ENCODE peak calls at places on chromosomes 2 and 18, in ten cellular contexts. One of them, this sample, is unnamed. For H3K9me3, the result is how much of the 10 kb centered on the place peaks cover.

GRCh38 chr2:120722603-120723421 is 12.9 kb upstream of the GLI2 start:
- DNase-seq in lower lobe of right lung: no peak
- DNase-seq in IMR-90: peak
- DNase-seq in HCT116: no peak
- DNase-seq in endodermal cell: peak
- DNase-seq in mucosa of descending colon: no peak
- DNase-seq in T-helper 17 cell: no peak
- DNase-seq in OCI-LY7: no peak
- DNase-seq in tibial nerve: no peak
- DNase-seq in lung: no peak
- DNase-seq in this sample: no peak

GRCh38 chr2:212777020-212777491 is 238.5 kb upstream of the ERBB4 start:
- DNase-seq in IMR-90: peak
- DNase-seq in OCI-LY7: peak
- DNase-seq in T-helper 17 cell: no peak
- DNase-seq in tibial nerve: no peak
- DNase-seq in endodermal cell: no peak
- DNase-seq in lung: no peak
- DNase-seq in lower lobe of right lung: no peak
- DNase-seq in HCT116: peak
- DNase-seq in mucosa of descending colon: no peak
- DNase-seq in this sample: no peak

GRCh38 chr18:45998244-45998643 is 31.1 kb upstream of the EPG5 start:
- DNase-seq in lung: no peak
- DNase-seq in IMR-90: no peak
- DNase-seq in mucosa of descending colon: no peak
- DNase-seq in tibial nerve: no peak
- DNase-seq in lower lobe of right lung: no peak
- DNase-seq in T-helper 17 cell: no peak
- DNase-seq in endodermal cell: no peak
- DNase-seq in OCI-LY7: no peak
- DNase-seq in HCT116: no peak
- DNase-seq in this sample: no peak

GRCh38 chr2:215868886-215869285 is 144.5 kb downstream of the MREG start:
- DNase-seq in endodermal cell: no peak
- DNase-seq in IMR-90: no peak
- DNase-seq in lower lobe of right lung: no peak
- DNase-seq in OCI-LY7: no peak
- DNase-seq in mucosa of descending colon: no peak
- DNase-seq in tibial nerve: no peak
- DNase-seq in T-helper 17 cell: no peak
- DNase-seq in HCT116: no peak
- DNase-seq in lung: no peak
- DNase-seq in this sample: no peak

GRCh38 chr2:9100080-9100876 is 96.8 kb upstream of the MBOAT2 start:
- DNase-seq in T-helper 17 cell: no peak
- DNase-seq in lower lobe of right lung: no peak
- DNase-seq in lung: no peak
- DNase-seq in tibial nerve: no peak
- DNase-seq in OCI-LY7: no peak
- DNase-seq in endodermal cell: no peak
- DNase-seq in IMR-90: no peak
- DNase-seq in mucosa of descending colon: no peak
- DNase-seq in HCT116: no peak
- DNase-seq in this sample: no peak

GRCh38 chr18:31199190-31199769 is 36.6 kb upstream of the DSC1 start:
- DNase-seq in HCT116: no peak
- DNase-seq in mucosa of descending colon: no peak
- DNase-seq in lung: no peak
- DNase-seq in endodermal cell: no peak
- DNase-seq in lower lobe of right lung: no peak
- DNase-seq in tibial nerve: no peak
- DNase-seq in IMR-90: no peak
- DNase-seq in T-helper 17 cell: no peak
- DNase-seq in OCI-LY7: no peak
- DNase-seq in this sample: no peak

GRCh38 chr2:232369126-232369955 is 9.2 kb upstream of the ALPP start:
- DNase-seq in HCT116: no peak
- DNase-seq in tibial nerve: no peak
- DNase-seq in T-helper 17 cell: no peak
- DNase-seq in endodermal cell: no peak
- DNase-seq in lower lobe of right lung: peak
- DNase-seq in mucosa of descending colon: no peak
- DNase-seq in lung: no peak
- DNase-seq in IMR-90: no peak
- DNase-seq in OCI-LY7: no peak
- DNase-seq in this sample: no peak

GRCh38 chr2:112056626-112056987 is 1.5 kb downstream of the TMEM87B start:
- DNase-seq in lung: no peak
- DNase-seq in mucosa of descending colon: no peak
- DNase-seq in tibial nerve: no peak
- DNase-seq in IMR-90: no peak
- DNase-seq in T-helper 17 cell: no peak
- DNase-seq in lower lobe of right lung: no peak
- DNase-seq in OCI-LY7: no peak
- DNase-seq in HCT116: no peak
- DNase-seq in endodermal cell: no peak
- DNase-seq in this sample: no peak

GRCh38 chr2:63424329-63425078 is 163.8 kb downstream of the WDPCP start:
- DNase-seq in endodermal cell: peak
- DNase-seq in IMR-90: peak
- DNase-seq in OCI-LY7: peak
- DNase-seq in lower lobe of right lung: no peak
- DNase-seq in HCT116: peak
- DNase-seq in T-helper 17 cell: no peak
- DNase-seq in tibial nerve: no peak
- DNase-seq in mucosa of descending colon: no peak
- DNase-seq in lung: no peak
- DNase-seq in this sample: no peak

DNA sequence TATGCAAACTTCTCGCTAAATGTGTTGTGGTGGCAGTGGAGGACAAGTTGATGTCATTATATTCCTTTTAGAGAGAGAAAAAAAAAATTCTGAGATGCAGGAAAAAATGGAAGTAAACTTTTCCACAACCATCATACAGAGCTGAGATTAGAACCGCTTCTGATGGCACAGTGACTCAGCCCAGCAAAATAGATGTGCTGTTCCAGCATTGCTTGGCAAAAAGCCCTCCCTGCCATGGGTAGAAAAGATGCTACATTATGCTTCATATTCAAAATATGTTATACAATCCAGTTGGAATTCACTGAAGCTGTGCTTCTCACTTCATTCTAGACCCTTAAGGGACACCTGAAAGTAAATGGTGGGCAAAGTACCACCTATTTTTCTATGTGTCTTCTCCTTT is 1047.6 kb upstream of the FANCL start:
- DNase-seq in IMR-90: no peak
- DNase-seq in T-helper 17 cell: no peak
- DNase-seq in endodermal cell: no peak
- DNase-seq in lung: no peak
- DNase-seq in tibial nerve: no peak
- DNase-seq in OCI-LY7: no peak
- DNase-seq in lower lobe of right lung: no peak
- DNase-seq in HCT116: no peak
- DNase-seq in mucosa of descending colon: no peak
- DNase-seq in this sample: no peak
- H3K9me3 ChIP-seq in IMR-90: under half
- H3K9me3 ChIP-seq in T-helper 17 cell: under half
- H3K9me3 ChIP-seq in endodermal cell: under half
- H3K9me3 ChIP-seq in lung: under half
- H3K9me3 ChIP-seq in tibial nerve: under half
- H3K9me3 ChIP-seq in OCI-LY7: under half
- H3K9me3 ChIP-seq in lower lobe of right lung: under half
- H3K9me3 ChIP-seq in HCT116: under half
- H3K9me3 ChIP-seq in mucosa of descending colon: under half
- H3K9me3 ChIP-seq in this sample: under half

DNA sequence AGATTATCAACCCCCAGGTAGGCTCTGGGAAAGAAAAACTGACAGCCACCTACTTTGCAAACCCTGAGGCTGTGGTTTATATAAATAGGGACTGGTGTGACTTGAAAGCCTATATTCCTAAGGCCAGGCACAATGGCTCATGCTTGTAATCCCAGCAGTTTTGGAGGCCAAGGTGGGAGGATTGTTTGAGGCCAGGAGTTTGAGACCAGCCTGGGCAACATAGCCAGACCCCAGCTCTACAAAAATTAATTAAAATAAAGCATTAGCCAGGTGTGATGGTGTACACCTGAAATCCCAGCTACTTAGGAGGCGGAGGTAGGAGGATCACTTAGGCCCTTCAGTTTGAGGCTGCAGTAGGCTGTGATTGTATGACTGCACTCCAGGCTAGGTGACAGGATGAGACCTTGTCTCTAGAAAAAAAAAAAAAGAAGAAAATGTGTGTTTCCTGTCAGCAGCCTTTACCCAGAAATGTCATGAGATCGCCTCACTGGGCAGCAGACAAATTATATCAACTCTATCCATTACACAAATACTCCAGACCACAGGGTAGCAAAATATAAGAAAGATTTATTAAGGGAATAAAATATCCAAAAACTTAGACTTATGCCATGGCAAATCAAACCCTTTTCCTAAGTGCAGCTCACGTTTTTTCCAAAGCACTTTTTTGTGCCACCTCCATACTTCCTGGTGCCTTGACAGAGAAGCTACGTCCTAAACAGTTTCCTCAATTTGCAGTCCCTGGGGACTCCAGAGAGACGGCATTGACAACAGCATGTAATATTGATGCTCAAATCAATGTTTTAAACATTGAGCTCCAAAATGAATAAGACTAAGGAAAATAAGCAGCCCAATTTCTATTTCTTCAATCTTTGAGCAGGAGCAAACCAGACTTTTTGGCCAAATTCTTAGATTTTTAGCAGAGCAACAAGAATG is 190.8 kb upstream of the NDUFV2 start:
- DNase-seq in mucosa of descending colon: no peak
- DNase-seq in OCI-LY7: peak
- DNase-seq in endodermal cell: no peak
- DNase-seq in tibial nerve: no peak
- DNase-seq in T-helper 17 cell: no peak
- DNase-seq in HCT116: no peak
- DNase-seq in lung: no peak
- DNase-seq in lower lobe of right lung: no peak
- DNase-seq in IMR-90: no peak
- DNase-seq in this sample: no peak
- H3K9me3 ChIP-seq in mucosa of descending colon: under half
- H3K9me3 ChIP-seq in OCI-LY7: half or more
- H3K9me3 ChIP-seq in endodermal cell: half or more
- H3K9me3 ChIP-seq in tibial nerve: under half
- H3K9me3 ChIP-seq in T-helper 17 cell: under half
- H3K9me3 ChIP-seq in HCT116: under half
- H3K9me3 ChIP-seq in lung: under half
- H3K9me3 ChIP-seq in lower lobe of right lung: under half
- H3K9me3 ChIP-seq in IMR-90: under half
- H3K9me3 ChIP-seq in this sample: under half

GRCh38 chr2:45773909-45774308 is 122.4 kb downstream of the PRKCE start:
- DNase-seq in OCI-LY7: no peak
- DNase-seq in HCT116: no peak
- DNase-seq in tibial nerve: no peak
- DNase-seq in IMR-90: no peak
- DNase-seq in lung: no peak
- DNase-seq in mucosa of descending colon: no peak
- DNase-seq in T-helper 17 cell: no peak
- DNase-seq in lower lobe of right lung: no peak
- DNase-seq in endodermal cell: no peak
- DNase-seq in this sample: no peak
- H3K9me3 ChIP-seq in OCI-LY7: under half
- H3K9me3 ChIP-seq in HCT116: under half
- H3K9me3 ChIP-seq in tibial nerve: under half
- H3K9me3 ChIP-seq in IMR-90: under half
- H3K9me3 ChIP-seq in lung: under half
- H3K9me3 ChIP-seq in mucosa of descending colon: under half
- H3K9me3 ChIP-seq in T-helper 17 cell: under half
- H3K9me3 ChIP-seq in lower lobe of right lung: under half
- H3K9me3 ChIP-seq in endodermal cell: under half
- H3K9me3 ChIP-seq in this sample: under half

GRCh38 chr2:82674638-82675037 is 1784.4 kb downstream of the SUCLG1 start:
- DNase-seq in tibial nerve: no peak
- DNase-seq in OCI-LY7: no peak
- DNase-seq in mucosa of descending colon: no peak
- DNase-seq in lung: no peak
- DNase-seq in T-helper 17 cell: no peak
- DNase-seq in endodermal cell: no peak
- DNase-seq in lower lobe of right lung: no peak
- DNase-seq in IMR-90: no peak
- DNase-seq in HCT116: no peak
- DNase-seq in this sample: no peak

GRCh38 chr2:82675186-82675585 is 1783.9 kb downstream of the SUCLG1 start:
- DNase-seq in OCI-LY7: no peak
- DNase-seq in IMR-90: no peak
- DNase-seq in endodermal cell: no peak
- DNase-seq in HCT116: no peak
- DNase-seq in tibial nerve: no peak
- DNase-seq in lung: no peak
- DNase-seq in lower lobe of right lung: no peak
- DNase-seq in mucosa of descending colon: no peak
- DNase-seq in T-helper 17 cell: no peak
- DNase-seq in this sample: no peak
- H3K9me3 ChIP-seq in OCI-LY7: under half
- H3K9me3 ChIP-seq in IMR-90: under half
- H3K9me3 ChIP-seq in endodermal cell: under half
- H3K9me3 ChIP-seq in HCT116: under half
- H3K9me3 ChIP-seq in tibial nerve: under half
- H3K9me3 ChIP-seq in lung: under half
- H3K9me3 ChIP-seq in lower lobe of right lung: under half
- H3K9me3 ChIP-seq in mucosa of descending colon: under half
- H3K9me3 ChIP-seq in T-helper 17 cell: under half
- H3K9me3 ChIP-seq in this sample: under half

GRCh38 chr2:240089306-240089705 is 36.0 kb upstream of the OR6B3 start:
- DNase-seq in mucosa of descending colon: no peak
- DNase-seq in tibial nerve: no peak
- DNase-seq in OCI-LY7: no peak
- DNase-seq in lower lobe of right lung: no peak
- DNase-seq in T-helper 17 cell: no peak
- DNase-seq in endodermal cell: peak
- DNase-seq in HCT116: no peak
- DNase-seq in lung: no peak
- DNase-seq in IMR-90: no peak
- DNase-seq in this sample: no peak
- H3K9me3 ChIP-seq in mucosa of descending colon: under half
- H3K9me3 ChIP-seq in tibial nerve: under half
- H3K9me3 ChIP-seq in OCI-LY7: under half
- H3K9me3 ChIP-seq in lower lobe of right lung: under half
- H3K9me3 ChIP-seq in T-helper 17 cell: under half
- H3K9me3 ChIP-seq in endodermal cell: half or more
- H3K9me3 ChIP-seq in HCT116: under half
- H3K9me3 ChIP-seq in lung: under half
- H3K9me3 ChIP-seq in IMR-90: under half
- H3K9me3 ChIP-seq in this sample: under half